ENCODE peak calls at places on chromosomes 11 and 22, in eight cellular contexts. One of them, this sample, is unnamed.

GRCh38 chr22:48334971-48335370 is 1492.7 kb downstream of the BRD1 start:
- DNase-seq in lower leg skin: no peak
- DNase-seq in fibroblast of mammary gland: no peak
- DNase-seq in transverse colon: no peak
- DNase-seq in IMR-90: no peak
- DNase-seq in H1: no peak
- DNase-seq in WERI-Rb-1: no peak
- DNase-seq in AG04449: no peak
- DNase-seq in this sample: no peak

GRCh38 chr11:124739479-124740276 is at the start of gene NRGN:
- DNase-seq in lower leg skin: peak; percentile 98
- DNase-seq in fibroblast of mammary gland: peak; percentile 77
- DNase-seq in transverse colon: peak; percentile 92
- DNase-seq in IMR-90: peak; percentile 82
- DNase-seq in H1: peak; percentile 76
- DNase-seq in WERI-Rb-1: peak; percentile 95
- DNase-seq in AG04449: no peak
- DNase-seq in this sample: peak; percentile 74

GRCh38 chr11:69249086-69249640 is 44.8 kb upstream of the MYEOV start:
- DNase-seq in lower leg skin: peak; percentile 62
- DNase-seq in fibroblast of mammary gland: no peak
- DNase-seq in transverse colon: no peak
- DNase-seq in IMR-90: no peak
- DNase-seq in H1: no peak
- DNase-seq in WERI-Rb-1: no peak
- DNase-seq in AG04449: no peak
- DNase-seq in this sample: no peak

GRCh38 chr22:17477401-17477833 is 85.9 kb upstream of the SLC25A18 start:
- DNase-seq in lower leg skin: no peak
- DNase-seq in fibroblast of mammary gland: peak; percentile 34
- DNase-seq in transverse colon: no peak
- DNase-seq in IMR-90: no peak
- DNase-seq in H1: no peak
- DNase-seq in WERI-Rb-1: no peak
- DNase-seq in AG04449: no peak
- DNase-seq in this sample: no peak

GRCh38 chr11:122656073-122656630 is 630 bp downstream of the UBASH3B start:
- DNase-seq in lower leg skin: peak; percentile 89
- DNase-seq in fibroblast of mammary gland: peak; percentile 49
- DNase-seq in transverse colon: peak; percentile 39
- DNase-seq in IMR-90: peak; percentile 66
- DNase-seq in H1: no peak
- DNase-seq in WERI-Rb-1: peak; percentile 16
- DNase-seq in AG04449: no peak
- DNase-seq in this sample: peak; percentile 44

GRCh38 chr11:2826679-2827056 is 58.9 kb downstream of the CDKN1C start:
- DNase-seq in lower leg skin: no peak
- DNase-seq in fibroblast of mammary gland: no peak
- DNase-seq in transverse colon: no peak
- DNase-seq in IMR-90: no peak
- DNase-seq in H1: no peak
- DNase-seq in WERI-Rb-1: no peak
- DNase-seq in AG04449: no peak
- DNase-seq in this sample: no peak

GRCh38 chr22:50338860-50339462 is 4.2 kb upstream of the PPP6R2 start:
- DNase-seq in lower leg skin: no peak
- DNase-seq in fibroblast of mammary gland: no peak
- DNase-seq in transverse colon: no peak
- DNase-seq in IMR-90: no peak
- DNase-seq in H1: no peak
- DNase-seq in WERI-Rb-1: no peak
- DNase-seq in AG04449: no peak
- DNase-seq in this sample: no peak

GRCh38 chr11:84780689-84781293 is 846.4 kb downstream of the DLG2 start:
- DNase-seq in lower leg skin: no peak
- DNase-seq in fibroblast of mammary gland: peak; percentile 43
- DNase-seq in transverse colon: no peak
- DNase-seq in IMR-90: peak; percentile 15
- DNase-seq in H1: no peak
- DNase-seq in WERI-Rb-1: no peak
- DNase-seq in AG04449: peak; percentile 12
- DNase-seq in this sample: peak; percentile 47

GRCh38 chr11:1309498-1310314 is at the start of gene TOLLIP:
- DNase-seq in lower leg skin: peak; percentile 99
- DNase-seq in fibroblast of mammary gland: peak; percentile 86
- DNase-seq in transverse colon: peak; percentile 97
- DNase-seq in IMR-90: peak; percentile 87
- DNase-seq in H1: peak; percentile 79
- DNase-seq in WERI-Rb-1: peak; percentile 95
- DNase-seq in AG04449: peak; percentile 31
- DNase-seq in this sample: peak; percentile 77
- TF ChIP-seq CTCF in lower leg skin: no peak
- TF ChIP-seq CTCF in fibroblast of mammary gland: peak; percentile 4
- TF ChIP-seq CTCF in transverse colon: no peak
- TF ChIP-seq CTCF in IMR-90: peak; percentile 33
- TF ChIP-seq CTCF in H1: no peak
- TF ChIP-seq CTCF in WERI-Rb-1: peak; percentile 26
- TF ChIP-seq CTCF in AG04449: peak; percentile 32
- TF ChIP-seq CTCF in this sample: peak; percentile 27

GRCh38 chr11:11034476-11034875 is 176.6 kb upstream of the ZBED5 start:
- DNase-seq in lower leg skin: no peak
- DNase-seq in fibroblast of mammary gland: no peak
- DNase-seq in transverse colon: no peak
- DNase-seq in IMR-90: no peak
- DNase-seq in H1: no peak
- DNase-seq in WERI-Rb-1: no peak
- DNase-seq in AG04449: no peak
- DNase-seq in this sample: no peak
- H3K4me3 ChIP-seq in lower leg skin: no peak overlapping the region
- H3K4me3 ChIP-seq in fibroblast of mammary gland: no peak overlapping the region
- H3K4me3 ChIP-seq in transverse colon: no peak overlapping the region
- H3K4me3 ChIP-seq in IMR-90: no peak overlapping the region
- H3K4me3 ChIP-seq in H1: no peak overlapping the region
- H3K4me3 ChIP-seq in WERI-Rb-1: no peak overlapping the region
- H3K4me3 ChIP-seq in AG04449: no peak overlapping the region
- H3K4me3 ChIP-seq in this sample: no peak overlapping the region

GRCh38 chr11:45332486-45332934 is 46.4 kb upstream of the SYT13 start:
- DNase-seq in lower leg skin: no peak
- DNase-seq in fibroblast of mammary gland: peak; percentile 41
- DNase-seq in transverse colon: peak; percentile 42
- DNase-seq in IMR-90: peak; percentile 19
- DNase-seq in H1: no peak
- DNase-seq in WERI-Rb-1: peak; percentile 30
- DNase-seq in AG04449: no peak
- DNase-seq in this sample: no peak
- TF ChIP-seq CTCF in lower leg skin: no peak
- TF ChIP-seq CTCF in fibroblast of mammary gland: peak; percentile 61
- TF ChIP-seq CTCF in transverse colon: peak; percentile 88
- TF ChIP-seq CTCF in IMR-90: peak; percentile 53
- TF ChIP-seq CTCF in H1: peak; percentile 65
- TF ChIP-seq CTCF in WERI-Rb-1: peak; percentile 57
- TF ChIP-seq CTCF in AG04449: peak; percentile 59
- TF ChIP-seq CTCF in this sample: peak; percentile 69

GRCh38 chr22:27724181-27724580 is 77.4 kb downstream of the MN1 start:
- DNase-seq in lower leg skin: no peak
- DNase-seq in fibroblast of mammary gland: no peak
- DNase-seq in transverse colon: no peak
- DNase-seq in IMR-90: no peak
- DNase-seq in H1: no peak
- DNase-seq in WERI-Rb-1: no peak
- DNase-seq in AG04449: no peak
- DNase-seq in this sample: no peak

GRCh38 chr22:27726344-27726725 is 75.2 kb downstream of the MN1 start:
- DNase-seq in lower leg skin: no peak
- DNase-seq in fibroblast of mammary gland: no peak
- DNase-seq in transverse colon: no peak
- DNase-seq in IMR-90: no peak
- DNase-seq in H1: no peak
- DNase-seq in WERI-Rb-1: no peak
- DNase-seq in AG04449: no peak
- DNase-seq in this sample: no peak

GRCh38 chr22:27724706-27725105 is 76.8 kb downstream of the MN1 start:
- DNase-seq in lower leg skin: no peak
- DNase-seq in fibroblast of mammary gland: no peak
- DNase-seq in transverse colon: no peak
- DNase-seq in IMR-90: peak; percentile 10
- DNase-seq in H1: no peak
- DNase-seq in WERI-Rb-1: no peak
- DNase-seq in AG04449: no peak
- DNase-seq in this sample: no peak

GRCh38 chr22:27723150-27723549 is 78.4 kb downstream of the MN1 start:
- DNase-seq in lower leg skin: no peak
- DNase-seq in fibroblast of mammary gland: no peak
- DNase-seq in transverse colon: no peak
- DNase-seq in IMR-90: no peak
- DNase-seq in H1: no peak
- DNase-seq in WERI-Rb-1: no peak
- DNase-seq in AG04449: no peak
- DNase-seq in this sample: peak; percentile 36

GRCh38 chr22:27723708-27724107 is 77.8 kb downstream of the MN1 start:
- DNase-seq in lower leg skin: no peak
- DNase-seq in fibroblast of mammary gland: no peak
- DNase-seq in transverse colon: no peak
- DNase-seq in IMR-90: no peak
- DNase-seq in H1: no peak
- DNase-seq in WERI-Rb-1: no peak
- DNase-seq in AG04449: no peak
- DNase-seq in this sample: no peak
- H3K4me3 ChIP-seq in lower leg skin: no peak overlapping the region
- H3K4me3 ChIP-seq in fibroblast of mammary gland: no peak overlapping the region
- H3K4me3 ChIP-seq in transverse colon: no peak overlapping the region
- H3K4me3 ChIP-seq in IMR-90: no peak overlapping the region
- H3K4me3 ChIP-seq in H1: no peak overlapping the region
- H3K4me3 ChIP-seq in WERI-Rb-1: no peak overlapping the region
- H3K4me3 ChIP-seq in AG04449: no peak overlapping the region
- H3K4me3 ChIP-seq in this sample: no peak overlapping the region

DNA sequence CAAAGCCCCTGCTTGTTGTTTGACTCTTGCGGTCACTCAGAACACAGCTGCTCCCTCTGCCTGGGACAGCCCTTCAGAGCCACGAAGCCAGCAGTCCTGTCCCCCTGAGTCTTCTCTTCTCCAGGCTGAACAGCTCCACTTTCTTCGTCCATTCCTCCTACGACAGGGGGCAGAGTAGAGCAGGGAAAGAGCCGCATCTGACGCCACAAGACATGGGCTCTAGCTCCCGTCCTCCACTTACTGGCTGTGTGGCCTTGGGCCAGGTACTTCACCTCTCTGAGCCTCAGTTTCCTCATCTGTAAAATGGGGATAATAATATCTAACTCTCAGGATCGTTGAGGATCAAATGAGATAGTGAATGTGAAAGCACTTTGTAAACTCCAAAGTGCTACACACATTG is 29.9 kb downstream of the CHRDL2 start:
- DNase-seq in lower leg skin: no peak
- DNase-seq in fibroblast of mammary gland: no peak
- DNase-seq in transverse colon: no peak
- DNase-seq in IMR-90: no peak
- DNase-seq in H1: peak; percentile 17
- DNase-seq in WERI-Rb-1: no peak
- DNase-seq in AG04449: no peak
- DNase-seq in this sample: no peak
- TF ChIP-seq CTCF in lower leg skin: no peak
- TF ChIP-seq CTCF in fibroblast of mammary gland: no peak
- TF ChIP-seq CTCF in transverse colon: no peak
- TF ChIP-seq CTCF in IMR-90: peak; percentile 22
- TF ChIP-seq CTCF in H1: peak; percentile 66
- TF ChIP-seq CTCF in WERI-Rb-1: peak; percentile 25
- TF ChIP-seq CTCF in AG04449: peak; percentile 20
- TF ChIP-seq CTCF in this sample: peak; percentile 6

DNA sequence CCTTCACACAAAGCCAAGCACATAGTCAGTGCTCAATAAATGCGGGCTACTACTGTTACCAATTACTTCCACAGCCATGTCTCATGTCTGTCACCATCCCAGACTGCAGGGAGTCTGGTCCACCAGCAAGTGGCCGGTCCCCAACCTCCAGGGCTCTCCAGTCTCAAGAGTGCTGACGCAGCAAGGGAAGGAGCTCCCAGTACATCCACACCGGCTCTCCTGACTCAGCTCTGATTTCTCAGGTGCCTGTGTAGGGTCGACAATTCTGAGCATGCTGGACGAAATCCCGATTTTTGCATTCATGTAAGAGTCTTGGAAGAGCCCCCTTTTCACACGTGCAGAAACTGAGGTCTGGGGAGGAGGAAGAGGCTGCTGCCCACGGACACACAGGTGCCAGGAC is 10.3 kb upstream of the NEFH start:
- DNase-seq in lower leg skin: no peak
- DNase-seq in fibroblast of mammary gland: no peak
- DNase-seq in transverse colon: no peak
- DNase-seq in IMR-90: no peak
- DNase-seq in H1: no peak
- DNase-seq in WERI-Rb-1: no peak
- DNase-seq in AG04449: no peak
- DNase-seq in this sample: no peak
- H3K4me3 ChIP-seq in lower leg skin: no peak overlapping the region
- H3K4me3 ChIP-seq in fibroblast of mammary gland: no peak overlapping the region
- H3K4me3 ChIP-seq in transverse colon: peak overlapping the region; percentile 25
- H3K4me3 ChIP-seq in IMR-90: no peak overlapping the region
- H3K4me3 ChIP-seq in H1: peak overlapping the region; percentile 46
- H3K4me3 ChIP-seq in WERI-Rb-1: no peak overlapping the region
- H3K4me3 ChIP-seq in AG04449: no peak overlapping the region
- H3K4me3 ChIP-seq in this sample: peak overlapping the region; percentile 29

GRCh38 chr11:133898770-133899115 is 53.4 kb upstream of the SPATA19 start:
- DNase-seq in lower leg skin: peak; percentile 45
- DNase-seq in fibroblast of mammary gland: no peak
- DNase-seq in transverse colon: no peak
- DNase-seq in IMR-90: no peak
- DNase-seq in H1: no peak
- DNase-seq in WERI-Rb-1: peak; percentile 2
- DNase-seq in AG04449: no peak
- DNase-seq in this sample: no peak
- TF ChIP-seq CTCF in lower leg skin: no peak
- TF ChIP-seq CTCF in fibroblast of mammary gland: no peak
- TF ChIP-seq CTCF in transverse colon: no peak
- TF ChIP-seq CTCF in IMR-90: no peak
- TF ChIP-seq CTCF in H1: no peak
- TF ChIP-seq CTCF in WERI-Rb-1: no peak
- TF ChIP-seq CTCF in AG04449: no peak
- TF ChIP-seq CTCF in this sample: no peak

DNA sequence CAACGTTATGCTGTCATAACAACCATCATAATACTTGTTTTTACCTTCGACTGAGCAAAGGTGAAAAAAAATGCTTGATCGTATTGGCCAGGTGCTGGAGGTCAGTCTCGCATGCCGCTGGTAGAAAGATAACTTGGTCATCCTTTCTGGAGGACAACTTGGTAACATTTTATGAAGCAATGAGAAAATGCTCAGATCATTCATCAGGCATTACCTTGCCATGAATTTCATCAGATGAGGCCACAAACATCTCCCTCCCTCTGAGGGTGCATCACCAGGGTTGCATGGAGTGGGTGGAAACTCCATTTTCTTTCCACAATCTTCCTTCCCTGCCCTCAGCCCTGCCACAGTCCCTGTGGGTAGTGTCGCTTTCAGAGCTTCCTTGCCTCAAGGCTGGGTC is 32.1 kb upstream of the RTL6 start:
- DNase-seq in lower leg skin: peak; percentile 25
- DNase-seq in fibroblast of mammary gland: no peak
- DNase-seq in transverse colon: no peak
- DNase-seq in IMR-90: peak; percentile 35
- DNase-seq in H1: no peak
- DNase-seq in WERI-Rb-1: no peak
- DNase-seq in AG04449: no peak
- DNase-seq in this sample: no peak
- H3K4me3 ChIP-seq in lower leg skin: no peak overlapping the region
- H3K4me3 ChIP-seq in fibroblast of mammary gland: no peak overlapping the region
- H3K4me3 ChIP-seq in transverse colon: no peak overlapping the region
- H3K4me3 ChIP-seq in IMR-90: no peak overlapping the region
- H3K4me3 ChIP-seq in H1: no peak overlapping the region
- H3K4me3 ChIP-seq in WERI-Rb-1: no peak overlapping the region
- H3K4me3 ChIP-seq in AG04449: no peak overlapping the region
- H3K4me3 ChIP-seq in this sample: no peak overlapping the region

GRCh38 chr11:36622431-36623136 is 24.5 kb upstream of the RAG2 start:
- DNase-seq in lower leg skin: no peak
- DNase-seq in fibroblast of mammary gland: peak; percentile 21
- DNase-seq in transverse colon: no peak
- DNase-seq in IMR-90: peak; percentile 36
- DNase-seq in H1: no peak
- DNase-seq in WERI-Rb-1: peak; percentile 19
- DNase-seq in AG04449: peak; percentile 4
- DNase-seq in this sample: peak; percentile 49
- TF ChIP-seq CTCF in lower leg skin: no peak
- TF ChIP-seq CTCF in fibroblast of mammary gland: peak; percentile 35
- TF ChIP-seq CTCF in transverse colon: peak; percentile 49
- TF ChIP-seq CTCF in IMR-90: peak; percentile 48
- TF ChIP-seq CTCF in H1: peak; percentile 16
- TF ChIP-seq CTCF in WERI-Rb-1: peak; percentile 37
- TF ChIP-seq CTCF in AG04449: peak; percentile 53
- TF ChIP-seq CTCF in this sample: peak; percentile 25